ENCODE peak calls at places on chromosome 19, in four cellular contexts. M is K562, B is HepG2, S is SK-N-SH. R is an unnamed sample.

GRCh38 chr19:44602071-44602470 is 11.3 kb upstream of the IGSF23 start:
- DNase-seq in B (no peak), M (no peak), S (no peak), R (no peak)

GRCh38 chr19:58480831-58481230 is 4.7 kb downstream of the ZNF446 start:
- DNase-seq in S (no peak), M (no peak), B (no peak), R (no peak)

GRCh38 chr19:16024266-16025107 is 51.8 kb upstream of the TPM4 start:
- DNase-seq in M (no peak), B (no peak), S (peak), R (no peak)

GRCh38 chr19:296476-297225 is 5.4 kb upstream of the PLPP2 start:
- DNase-seq in M (no peak), B (no peak), S (no peak), R (no peak)

GRCh38 chr19:32543107-32543900 is 37.7 kb upstream of the PDCD5 start:
- DNase-seq in M (peak), B (no peak), S (no peak), R (no peak)

GRCh38 chr19:55581145-55581827 is 638 bp upstream of the ZNF579 start:
- DNase-seq in M (peak), S (no peak), B (peak), R (no peak)

GRCh38 chr19:33374406-33374703 is 846 bp downstream of the CEBPG start:
- DNase-seq in S (peak), B (no peak), M (peak), R (no peak)

GRCh38 chr19:33275933-33276619 is 26.3 kb downstream of the CEBPA start:
- DNase-seq in S (no peak), M (no peak), B (peak), R (no peak)

GRCh38 chr19:8017808-8018207 is 12.4 kb upstream of the ELAVL1 start:
- DNase-seq in M (peak), S (no peak), B (peak), R (no peak)
- TF ChIP-seq JUND in M (no peak), S (no peak), B (no peak), R (no peak)

DNA sequence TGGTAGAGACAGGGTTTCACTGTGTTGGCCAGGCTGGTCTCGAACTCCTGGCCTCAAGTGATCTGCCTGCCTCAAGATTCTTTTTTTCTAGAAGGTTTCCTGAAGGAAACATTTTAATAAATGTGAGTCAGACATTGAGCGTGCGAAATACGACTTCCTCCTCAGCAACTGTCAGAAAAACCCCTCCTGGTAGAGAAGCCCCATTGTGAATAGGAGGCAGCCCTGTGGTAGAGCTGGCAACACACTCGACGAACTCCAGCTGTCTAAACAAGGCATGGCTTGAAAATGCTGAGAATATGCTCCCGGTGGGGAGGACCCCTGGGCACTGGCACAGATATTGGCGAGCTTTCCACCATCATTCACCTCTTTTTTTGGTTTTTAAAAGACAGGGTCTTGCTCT is 9.8 kb downstream of the ZNF333 start:
- DNase-seq in B (no peak), M (no peak), S (no peak), R (no peak)
- TF ChIP-seq MAX in B (no peak), M (no peak), S (no peak), R (no peak)

GRCh38 chr19:47231215-47232054 is 436 bp upstream of the BBC3 start:
- DNase-seq in S (peak), B (peak), M (peak), R (peak)

GRCh38 chr19:47232422-47233211 is 1.6 kb upstream of the BBC3 start:
- DNase-seq in M (no peak), B (no peak), S (no peak), R (no peak)

GRCh38 chr19:47230122-47230920 is 678 bp downstream of the BBC3 start:
- DNase-seq in B (peak), S (peak), M (peak), R (no peak)

GRCh38 chr19:47229674-47230121 is 1.3 kb downstream of the BBC3 start:
- DNase-seq in M (peak), B (no peak), S (peak), R (no peak)

DNA sequence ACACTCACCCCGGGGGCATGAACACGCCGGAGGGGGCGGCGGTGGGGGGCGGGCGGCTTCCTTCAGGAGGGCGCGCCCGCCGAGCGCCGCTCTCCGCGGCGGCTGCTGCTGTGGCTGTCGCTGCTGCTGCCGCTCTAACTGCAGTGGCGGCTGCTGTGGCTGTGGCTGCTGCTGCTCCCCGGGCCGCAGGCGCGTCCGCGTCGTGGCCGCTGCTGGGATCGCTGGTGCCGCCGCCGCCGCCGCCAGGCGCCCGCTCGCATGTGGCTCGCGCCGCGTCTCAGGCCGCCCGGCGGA is at the start of gene BBC3:
- DNase-seq in S (no peak), B (no peak), M (no peak), R (no peak)
- TF ChIP-seq MXI1 in S (no peak), B (no peak), M (no peak), R (no peak)

DNA sequence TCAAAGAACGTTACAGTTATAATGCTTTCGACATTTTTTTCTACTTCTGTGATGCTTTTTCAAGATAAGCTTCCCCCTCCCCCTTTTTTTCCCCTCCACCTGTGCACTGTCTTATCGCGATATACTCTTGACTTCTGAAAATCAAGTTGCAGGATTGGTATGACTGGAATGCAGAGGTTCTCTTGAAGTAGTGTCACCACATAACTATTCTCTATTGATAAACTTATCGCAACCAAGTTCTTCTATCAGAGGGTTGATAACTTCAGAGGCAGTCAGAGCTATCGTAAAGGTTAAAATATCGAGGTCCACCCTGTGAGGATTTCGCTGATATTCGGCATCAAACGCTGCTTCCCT is 819 bp downstream of the EID2 start:
- DNase-seq in M (peak), S (no peak), B (peak), R (no peak)
- TF ChIP-seq JUND in M (no peak), S (no peak), B (no peak), R (no peak)

DNA sequence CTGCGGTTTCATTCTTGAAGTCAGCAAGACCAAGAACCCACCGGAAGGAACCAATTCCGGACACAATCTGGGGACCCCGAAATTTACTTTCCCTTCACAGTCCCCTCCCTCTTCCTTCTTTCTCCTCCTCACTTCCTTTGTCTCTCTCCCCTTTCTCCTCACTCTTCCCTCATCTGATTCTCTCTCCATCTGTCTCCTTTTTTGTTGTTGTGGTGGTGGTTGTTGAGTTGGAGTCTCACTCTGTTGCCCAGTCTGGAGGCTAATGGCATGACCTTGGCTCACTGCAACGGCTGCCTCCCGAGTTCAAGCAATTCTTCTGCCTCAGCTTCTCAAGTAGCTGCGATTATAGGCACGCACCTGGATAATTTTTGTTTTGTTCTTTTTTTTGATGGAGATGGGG is 32.7 kb upstream of the OR1M1 start:
- DNase-seq in S (no peak), M (no peak), B (no peak), R (no peak)
- TF ChIP-seq MAX in S (no peak), M (no peak), B (no peak), R (no peak)

GRCh38 chr19:31232220-31232619 is 117.0 kb downstream of the TSHZ3 start:
- DNase-seq in S (no peak), M (no peak), B (no peak), R (no peak)
- TF ChIP-seq MXI1 in S (no peak), M (no peak), B (no peak), R (no peak)

DNA sequence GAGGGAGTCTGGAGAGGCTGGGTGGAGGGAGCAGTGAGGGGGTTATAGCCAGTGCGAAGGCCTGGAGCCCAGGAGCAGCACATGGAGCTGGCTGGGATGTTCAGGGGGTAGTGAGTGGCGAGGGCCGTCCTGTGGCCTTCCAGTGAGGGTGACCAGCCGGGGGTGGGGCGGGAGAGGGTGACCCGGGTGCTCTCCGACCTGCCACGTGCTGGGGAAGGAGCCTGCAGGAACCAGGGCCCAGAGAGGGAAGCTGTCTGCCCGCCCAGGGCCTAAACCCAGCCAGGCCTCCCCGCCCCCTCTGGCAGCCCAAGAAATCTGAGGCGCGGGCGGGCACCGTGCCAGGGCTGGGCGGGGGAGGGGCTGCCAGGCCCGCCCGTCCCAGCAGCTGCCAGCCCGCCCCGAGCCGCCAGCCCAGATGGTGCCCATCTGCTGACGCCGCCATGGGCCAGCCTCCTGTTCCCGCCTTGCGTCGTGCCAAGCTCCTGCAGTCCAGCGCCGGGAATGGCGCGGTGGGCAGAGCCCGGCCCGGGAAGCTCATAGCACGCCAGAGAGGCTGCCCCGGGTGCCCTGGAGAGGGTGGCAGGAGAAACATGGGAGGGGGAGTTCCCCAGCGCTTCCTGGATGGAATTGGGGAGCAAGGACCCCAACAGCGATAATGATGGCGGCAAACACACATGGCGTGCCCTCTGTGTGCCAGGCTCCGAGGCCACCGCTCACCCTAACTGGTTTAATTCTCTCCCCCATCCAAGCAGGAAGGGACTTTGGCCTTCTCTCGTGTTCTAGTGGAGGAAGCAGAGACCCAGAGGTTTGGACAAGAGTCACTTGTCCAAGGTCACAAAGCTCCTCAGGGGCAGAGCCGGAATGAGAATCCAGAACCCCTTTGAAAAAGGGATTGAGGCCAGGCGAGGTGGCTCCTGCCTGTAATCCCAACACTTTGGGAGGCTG is 21.5 kb downstream of the NFIC start:
- DNase-seq in M (no peak), B (no peak), S (peak), R (no peak)
- TF ChIP-seq JUND in M (no peak), B (no peak), S (no peak), R (no peak)